ENCODE peak calls at places on chromosomes 5 and 9, in ten cellular contexts. One of them, this sample, is unnamed.
A peak's percentile ranks its signal among the peaks of the same experiment; 100 is the strongest.

GRCh38 chr9:278651-279050 is 64.0 kb downstream of the DOCK8 start:
- DNase-seq in GM20000: no peak
- DNase-seq in ovary: no peak
- DNase-seq in body of pancreas: peak; percentile 29
- DNase-seq in progenitor cell of endocrine pancreas: no peak
- DNase-seq in fibroblast of lung: no peak
- DNase-seq in OCI-LY7: no peak
- DNase-seq in coronary artery: no peak
- DNase-seq in hepatocyte: no peak
- DNase-seq in brain microvascular endothelial cell: no peak
- DNase-seq in this sample: no peak

GRCh38 chr9:32587901-32588300 is 14.9 kb upstream of the NDUFB6 start:
- DNase-seq in GM20000: no peak
- DNase-seq in ovary: no peak
- DNase-seq in body of pancreas: no peak
- DNase-seq in progenitor cell of endocrine pancreas: no peak
- DNase-seq in fibroblast of lung: no peak
- DNase-seq in OCI-LY7: no peak
- DNase-seq in coronary artery: no peak
- DNase-seq in hepatocyte: no peak
- DNase-seq in brain microvascular endothelial cell: no peak
- DNase-seq in this sample: no peak

GRCh38 chr9:101486693-101487442 is 46.8 kb upstream of the RNF20 start:
- DNase-seq in GM20000: no peak
- DNase-seq in ovary: peak; percentile 86
- DNase-seq in body of pancreas: peak; percentile 62
- DNase-seq in progenitor cell of endocrine pancreas: peak; percentile 54
- DNase-seq in fibroblast of lung: peak; percentile 62
- DNase-seq in OCI-LY7: no peak
- DNase-seq in coronary artery: peak; percentile 77
- DNase-seq in hepatocyte: peak; percentile 75
- DNase-seq in brain microvascular endothelial cell: no peak
- DNase-seq in this sample: no peak

GRCh38 chr5:132258102-132259060 is 885 bp downstream of the PDLIM4 start:
- DNase-seq in GM20000: peak; percentile 22
- DNase-seq in ovary: peak; percentile 54
- DNase-seq in body of pancreas: peak; percentile 5
- DNase-seq in progenitor cell of endocrine pancreas: no peak
- DNase-seq in fibroblast of lung: peak; percentile 55
- DNase-seq in OCI-LY7: no peak
- DNase-seq in coronary artery: peak; percentile 80
- DNase-seq in hepatocyte: peak; percentile 53
- DNase-seq in brain microvascular endothelial cell: peak; percentile 53
- DNase-seq in this sample: no peak

GRCh38 chr9:33263131-33263935 is 1.2 kb downstream of the BAG1 start:
- DNase-seq in GM20000: peak; percentile 32
- DNase-seq in ovary: no peak
- DNase-seq in body of pancreas: no peak
- DNase-seq in progenitor cell of endocrine pancreas: no peak
- DNase-seq in fibroblast of lung: peak; percentile 34
- DNase-seq in OCI-LY7: peak; percentile 43
- DNase-seq in coronary artery: no peak
- DNase-seq in hepatocyte: peak; percentile 38
- DNase-seq in brain microvascular endothelial cell: peak; percentile 7
- DNase-seq in this sample: peak; percentile 30

GRCh38 chr5:169635933-169636332 is 1.1 kb upstream of the DOCK2 start:
- DNase-seq in GM20000: no peak
- DNase-seq in ovary: no peak
- DNase-seq in body of pancreas: no peak
- DNase-seq in progenitor cell of endocrine pancreas: no peak
- DNase-seq in fibroblast of lung: no peak
- DNase-seq in OCI-LY7: no peak
- DNase-seq in coronary artery: no peak
- DNase-seq in hepatocyte: no peak
- DNase-seq in brain microvascular endothelial cell: no peak
- DNase-seq in this sample: no peak

GRCh38 chr5:151523335-151523734 is 67.8 kb downstream of the FAT2 start:
- DNase-seq in GM20000: peak; percentile 81
- DNase-seq in ovary: no peak
- DNase-seq in body of pancreas: peak; percentile 16
- DNase-seq in progenitor cell of endocrine pancreas: no peak
- DNase-seq in fibroblast of lung: peak; percentile 36
- DNase-seq in OCI-LY7: peak; percentile 45
- DNase-seq in coronary artery: peak; percentile 41
- DNase-seq in hepatocyte: peak; percentile 47
- DNase-seq in brain microvascular endothelial cell: peak; percentile 59
- DNase-seq in this sample: peak; percentile 69

GRCh38 chr5:131316026-131316425 is 52.2 kb downstream of the CDC42SE2 start:
- DNase-seq in GM20000: no peak
- DNase-seq in ovary: no peak
- DNase-seq in body of pancreas: no peak
- DNase-seq in progenitor cell of endocrine pancreas: no peak
- DNase-seq in fibroblast of lung: no peak
- DNase-seq in OCI-LY7: no peak
- DNase-seq in coronary artery: no peak
- DNase-seq in hepatocyte: no peak
- DNase-seq in brain microvascular endothelial cell: no peak
- DNase-seq in this sample: no peak

DNA sequence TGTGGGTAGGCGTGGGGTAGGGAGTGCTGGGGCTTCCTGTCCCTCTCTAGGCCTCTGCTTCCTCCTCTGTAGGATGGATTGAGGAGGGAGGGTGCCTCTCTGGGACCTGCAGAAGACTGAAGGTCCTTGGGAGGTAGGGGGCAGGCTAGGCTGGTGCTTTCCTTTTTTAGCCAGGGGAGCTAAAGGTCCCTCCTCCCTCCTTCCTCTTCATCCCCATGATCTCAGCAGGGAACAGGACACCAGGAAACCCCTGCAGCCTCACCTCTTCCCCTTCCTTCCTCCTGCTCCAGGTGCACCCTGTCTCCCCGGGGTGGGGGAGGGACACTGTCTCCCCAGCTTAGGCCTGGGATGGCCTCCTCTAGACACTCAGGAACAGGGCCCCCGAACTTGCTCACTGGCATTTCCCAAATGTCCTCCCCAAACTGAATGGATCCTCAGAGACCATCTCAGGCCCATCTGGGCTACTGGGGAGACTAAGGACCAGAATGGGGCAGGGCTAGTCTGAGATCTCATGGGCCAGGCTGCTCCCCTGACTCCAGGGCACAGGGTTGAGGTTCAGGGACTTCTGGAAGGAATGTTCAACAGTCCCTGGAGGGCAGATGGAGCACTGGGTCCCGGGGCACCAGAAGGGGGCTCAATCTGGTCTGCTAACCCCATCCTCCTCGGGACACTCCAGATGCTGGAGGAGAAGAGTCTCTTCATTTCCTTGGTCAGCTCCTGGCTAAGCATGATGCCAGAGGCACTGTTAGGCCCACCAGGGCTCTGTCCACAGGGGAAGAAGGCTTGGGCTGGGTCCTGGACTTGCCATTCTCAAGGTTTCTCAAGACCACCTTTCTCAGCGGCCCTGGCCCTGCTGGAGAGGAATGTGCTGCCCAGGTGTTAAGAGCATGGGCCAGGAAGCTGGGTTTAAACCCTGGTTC is 8.2 kb downstream of the SH2D3C start:
- DNase-seq in GM20000: no peak
- DNase-seq in ovary: no peak
- DNase-seq in body of pancreas: no peak
- DNase-seq in progenitor cell of endocrine pancreas: no peak
- DNase-seq in fibroblast of lung: no peak
- DNase-seq in OCI-LY7: no peak
- DNase-seq in coronary artery: no peak
- DNase-seq in hepatocyte: no peak
- DNase-seq in brain microvascular endothelial cell: no peak
- DNase-seq in this sample: peak; percentile 79
- TF ChIP-seq CTCF in GM20000: no peak
- TF ChIP-seq CTCF in ovary: no peak
- TF ChIP-seq CTCF in body of pancreas: no peak
- TF ChIP-seq CTCF in progenitor cell of endocrine pancreas: no peak
- TF ChIP-seq CTCF in fibroblast of lung: no peak
- TF ChIP-seq CTCF in OCI-LY7: peak; percentile 18
- TF ChIP-seq CTCF in coronary artery: no peak
- TF ChIP-seq CTCF in hepatocyte: no peak
- TF ChIP-seq CTCF in brain microvascular endothelial cell: no peak
- TF ChIP-seq CTCF in this sample: no peak

GRCh38 chr9:120436937-120437592 is 142.9 kb downstream of the CDK5RAP2 start:
- DNase-seq in GM20000: no peak
- DNase-seq in ovary: no peak
- DNase-seq in body of pancreas: peak; percentile 43
- DNase-seq in progenitor cell of endocrine pancreas: no peak
- DNase-seq in fibroblast of lung: peak; percentile 56
- DNase-seq in OCI-LY7: no peak
- DNase-seq in coronary artery: no peak
- DNase-seq in hepatocyte: no peak
- DNase-seq in brain microvascular endothelial cell: no peak
- DNase-seq in this sample: peak; percentile 35

GRCh38 chr9:120438111-120438510 is 141.9 kb downstream of the CDK5RAP2 start:
- DNase-seq in GM20000: no peak
- DNase-seq in ovary: no peak
- DNase-seq in body of pancreas: no peak
- DNase-seq in progenitor cell of endocrine pancreas: no peak
- DNase-seq in fibroblast of lung: peak; percentile 36
- DNase-seq in OCI-LY7: no peak
- DNase-seq in coronary artery: no peak
- DNase-seq in hepatocyte: no peak
- DNase-seq in brain microvascular endothelial cell: no peak
- DNase-seq in this sample: peak; percentile 49

GRCh38 chr9:120440791-120441190 is 139.2 kb downstream of the CDK5RAP2 start:
- DNase-seq in GM20000: no peak
- DNase-seq in ovary: no peak
- DNase-seq in body of pancreas: no peak
- DNase-seq in progenitor cell of endocrine pancreas: no peak
- DNase-seq in fibroblast of lung: no peak
- DNase-seq in OCI-LY7: no peak
- DNase-seq in coronary artery: no peak
- DNase-seq in hepatocyte: no peak
- DNase-seq in brain microvascular endothelial cell: no peak
- DNase-seq in this sample: no peak

GRCh38 chr9:120441446-120442279 is 138.3 kb downstream of the CDK5RAP2 start:
- DNase-seq in GM20000: no peak
- DNase-seq in ovary: no peak
- DNase-seq in body of pancreas: peak; percentile 12
- DNase-seq in progenitor cell of endocrine pancreas: no peak
- DNase-seq in fibroblast of lung: peak; percentile 58
- DNase-seq in OCI-LY7: no peak
- DNase-seq in coronary artery: no peak
- DNase-seq in hepatocyte: peak; percentile 33
- DNase-seq in brain microvascular endothelial cell: peak; percentile 96
- DNase-seq in this sample: no peak

GRCh38 chr9:120439147-120439546 is 140.8 kb downstream of the CDK5RAP2 start:
- DNase-seq in GM20000: no peak
- DNase-seq in ovary: no peak
- DNase-seq in body of pancreas: no peak
- DNase-seq in progenitor cell of endocrine pancreas: no peak
- DNase-seq in fibroblast of lung: peak; percentile 37
- DNase-seq in OCI-LY7: peak; percentile 25
- DNase-seq in coronary artery: no peak
- DNase-seq in hepatocyte: peak; percentile 28
- DNase-seq in brain microvascular endothelial cell: no peak
- DNase-seq in this sample: peak; percentile 12
- TF ChIP-seq CTCF in GM20000: no peak
- TF ChIP-seq CTCF in ovary: no peak
- TF ChIP-seq CTCF in body of pancreas: peak; percentile 6
- TF ChIP-seq CTCF in progenitor cell of endocrine pancreas: peak; percentile 55
- TF ChIP-seq CTCF in fibroblast of lung: peak; percentile 28
- TF ChIP-seq CTCF in OCI-LY7: peak; percentile 68
- TF ChIP-seq CTCF in coronary artery: no peak
- TF ChIP-seq CTCF in hepatocyte: peak; percentile 32
- TF ChIP-seq CTCF in brain microvascular endothelial cell: peak; percentile 83
- TF ChIP-seq CTCF in this sample: peak; percentile 24

GRCh38 chr5:141149812-141150211 is at the start of gene PCDHB6:
- DNase-seq in GM20000: no peak
- DNase-seq in ovary: no peak
- DNase-seq in body of pancreas: no peak
- DNase-seq in progenitor cell of endocrine pancreas: no peak
- DNase-seq in fibroblast of lung: no peak
- DNase-seq in OCI-LY7: no peak
- DNase-seq in coronary artery: no peak
- DNase-seq in hepatocyte: no peak
- DNase-seq in brain microvascular endothelial cell: no peak
- DNase-seq in this sample: no peak
- TF ChIP-seq CTCF in GM20000: no peak
- TF ChIP-seq CTCF in ovary: no peak
- TF ChIP-seq CTCF in body of pancreas: no peak
- TF ChIP-seq CTCF in progenitor cell of endocrine pancreas: no peak
- TF ChIP-seq CTCF in fibroblast of lung: no peak
- TF ChIP-seq CTCF in OCI-LY7: peak; percentile 53
- TF ChIP-seq CTCF in coronary artery: no peak
- TF ChIP-seq CTCF in hepatocyte: no peak
- TF ChIP-seq CTCF in brain microvascular endothelial cell: no peak
- TF ChIP-seq CTCF in this sample: no peak

GRCh38 chr9:137167752-137168574 is 1.9 kb downstream of the LRRC26 start:
- DNase-seq in GM20000: peak; percentile 70
- DNase-seq in ovary: no peak
- DNase-seq in body of pancreas: no peak
- DNase-seq in progenitor cell of endocrine pancreas: no peak
- DNase-seq in fibroblast of lung: peak; percentile 39
- DNase-seq in OCI-LY7: no peak
- DNase-seq in coronary artery: no peak
- DNase-seq in hepatocyte: peak; percentile 46
- DNase-seq in brain microvascular endothelial cell: no peak
- DNase-seq in this sample: no peak

GRCh38 chr9:137168575-137168906 is 1.3 kb downstream of the LRRC26 start:
- DNase-seq in GM20000: peak; percentile 52
- DNase-seq in ovary: no peak
- DNase-seq in body of pancreas: no peak
- DNase-seq in progenitor cell of endocrine pancreas: no peak
- DNase-seq in fibroblast of lung: no peak
- DNase-seq in OCI-LY7: no peak
- DNase-seq in coronary artery: no peak
- DNase-seq in hepatocyte: no peak
- DNase-seq in brain microvascular endothelial cell: no peak
- DNase-seq in this sample: peak; percentile 10

GRCh38 chr9:137170486-137171148 is 766 bp upstream of the LRRC26 start:
- DNase-seq in GM20000: peak; percentile 45
- DNase-seq in ovary: no peak
- DNase-seq in body of pancreas: no peak
- DNase-seq in progenitor cell of endocrine pancreas: no peak
- DNase-seq in fibroblast of lung: no peak
- DNase-seq in OCI-LY7: no peak
- DNase-seq in coronary artery: no peak
- DNase-seq in hepatocyte: no peak
- DNase-seq in brain microvascular endothelial cell: no peak
- DNase-seq in this sample: no peak

GRCh38 chr9:137169764-137170460 is at the start of gene LRRC26:
- DNase-seq in GM20000: no peak
- DNase-seq in ovary: no peak
- DNase-seq in body of pancreas: no peak
- DNase-seq in progenitor cell of endocrine pancreas: no peak
- DNase-seq in fibroblast of lung: no peak
- DNase-seq in OCI-LY7: no peak
- DNase-seq in coronary artery: no peak
- DNase-seq in hepatocyte: no peak
- DNase-seq in brain microvascular endothelial cell: no peak
- DNase-seq in this sample: no peak

DNA sequence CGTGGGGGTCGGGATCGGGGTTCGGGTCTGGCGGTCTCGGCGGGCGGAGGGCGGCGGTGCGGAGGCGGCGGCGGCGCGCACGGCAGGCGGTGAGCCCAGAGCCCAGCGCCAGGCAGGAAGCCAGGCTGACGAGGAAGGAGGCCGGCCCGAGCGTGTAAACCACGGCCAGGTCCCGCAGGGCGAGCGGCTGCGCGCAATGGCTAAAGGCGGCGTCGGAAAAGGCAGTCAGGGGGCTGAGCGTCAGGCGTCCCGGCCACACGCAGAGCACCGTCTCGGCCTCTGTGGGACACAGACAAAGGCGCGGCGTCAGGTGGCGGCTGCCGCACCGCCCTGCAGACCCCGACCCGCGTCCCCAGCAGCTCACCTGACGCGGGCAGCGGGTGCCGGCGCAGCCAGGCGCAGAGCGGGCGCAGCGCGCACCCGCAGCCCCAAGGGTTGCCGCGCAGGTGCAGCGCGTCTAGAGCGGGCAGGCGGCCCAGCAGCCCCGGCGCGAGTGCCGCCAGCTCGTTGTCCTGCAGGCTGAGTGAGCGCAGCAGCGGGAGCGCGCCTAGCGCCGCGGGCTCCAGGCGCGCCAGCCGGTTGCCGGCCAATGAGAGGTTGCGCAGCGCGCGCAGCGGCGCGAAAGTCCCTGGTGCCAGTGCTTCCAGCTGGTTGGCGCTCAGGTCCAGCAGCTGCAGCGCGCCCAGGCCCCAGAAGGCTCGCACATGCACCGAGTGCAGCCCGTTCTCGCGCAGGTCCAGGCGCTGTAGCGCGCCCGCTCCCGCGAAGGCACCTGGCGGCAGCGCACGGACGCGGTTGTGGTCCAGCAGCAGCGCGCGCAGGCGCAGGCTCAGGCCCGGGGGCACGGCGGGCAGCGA is 716 bp downstream of the LRRC26 start:
- DNase-seq in GM20000: peak; percentile 84
- DNase-seq in ovary: no peak
- DNase-seq in body of pancreas: peak; percentile 75
- DNase-seq in progenitor cell of endocrine pancreas: peak; percentile 49
- DNase-seq in fibroblast of lung: peak; percentile 18
- DNase-seq in OCI-LY7: no peak
- DNase-seq in coronary artery: no peak
- DNase-seq in hepatocyte: peak; percentile 49
- DNase-seq in brain microvascular endothelial cell: peak; percentile 7
- DNase-seq in this sample: peak; percentile 55
- TF ChIP-seq CTCF in GM20000: no peak
- TF ChIP-seq CTCF in ovary: no peak
- TF ChIP-seq CTCF in body of pancreas: no peak
- TF ChIP-seq CTCF in progenitor cell of endocrine pancreas: no peak
- TF ChIP-seq CTCF in fibroblast of lung: no peak
- TF ChIP-seq CTCF in OCI-LY7: no peak
- TF ChIP-seq CTCF in coronary artery: no peak
- TF ChIP-seq CTCF in hepatocyte: no peak
- TF ChIP-seq CTCF in brain microvascular endothelial cell: no peak
- TF ChIP-seq CTCF in this sample: no peak